ENCODE peak calls at places on chromosomes 4 and X, in five cellular contexts. J, V, H, S and C are unnamed samples. For H3K4me1, the result is how much of the 10 kb centered on the place peaks cover.

GRCh38 chrX:15240414-15240813 is 29.5 kb downstream of the ASB9 start:
- DNase-seq in V (no peak), S (no peak), J (no peak), H (no peak), C (no peak)

GRCh38 chr4:31998807-31999206 is 1278.6 kb downstream of the PCDH7 start:
- DNase-seq in J (no peak), S (no peak), H (no peak), V (no peak), C (no peak)

GRCh38 chr4:124631760-124632159 is 80.8 kb downstream of the ANKRD50 start:
- DNase-seq in H (no peak), J (peak), V (peak), S (no peak), C (no peak)

GRCh38 chr4:17810260-17811077 is at the start of the genes DCAF16 and NCAPG:
- DNase-seq in J (peak), V (peak), H (peak), S (peak), C (peak)

GRCh38 chrX:18983711-18984380 is at the start of gene PHKA2:
- DNase-seq in J (peak), S (peak), H (peak), V (peak), C (no peak)

GRCh38 chr4:113645771-113646455 is 115.6 kb downstream of the CAMK2D start:
- DNase-seq in V (no peak), S (no peak), H (no peak), J (peak), C (no peak)

GRCh38 chrX:8939344-8939743 is 94.6 kb downstream of the FAM9B start:
- DNase-seq in H (no peak), V (no peak), J (no peak), S (no peak), C (no peak)

GRCh38 chr4:4299006-4299405 is 9.0 kb downstream of the ZBTB49 start:
- DNase-seq in J (no peak), S (no peak), H (no peak), V (no peak), C (no peak)

GRCh38 chr4:44848466-44848865 is 122.1 kb upstream of the GNPDA2 start:
- DNase-seq in H (no peak), J (no peak), S (no peak), V (no peak), C (no peak)

GRCh38 chr4:8331567-8331955 is 62.0 kb downstream of the HTRA3 start:
- DNase-seq in J (no peak), S (peak), H (peak), V (no peak), C (no peak)
- H3K4me1 ChIP-seq in J (under half), S (under half), H (under half), V (under half), C (under half)

GRCh38 chr4:182145360-182145905 is 97.8 kb upstream of the TENM3 start:
- DNase-seq in S (no peak), V (no peak), J (no peak), H (no peak), C (no peak)
- TF ChIP-seq POLR2AphosphoS5 in S (no peak), V (no peak), J (no peak), H (no peak), C (no peak)

GRCh38 chr4:54232151-54232688 is 3.1 kb downstream of the PDGFRA start:
- DNase-seq in J (no peak), S (no peak), V (peak), H (no peak), C (no peak)

GRCh38 chr4:54230479-54231418 is 1.7 kb downstream of the PDGFRA start:
- DNase-seq in V (peak), S (peak), H (peak), J (no peak), C (no peak)

GRCh38 chr4:54233128-54233696 is 4.1 kb downstream of the PDGFRA start:
- DNase-seq in V (peak), J (peak), H (peak), S (peak), C (no peak)

GRCh38 chr4:54229631-54230478 is 762 bp downstream of the PDGFRA start:
- DNase-seq in V (peak), H (no peak), J (no peak), S (no peak), C (no peak)

GRCh38 chr4:54231419-54232150 is 2.5 kb downstream of the PDGFRA start:
- DNase-seq in H (peak), J (no peak), V (peak), S (peak), C (no peak)
- H3K4me1 ChIP-seq in H (under half), J (under half), V (under half), S (half or more), C (half or more)

DNA sequence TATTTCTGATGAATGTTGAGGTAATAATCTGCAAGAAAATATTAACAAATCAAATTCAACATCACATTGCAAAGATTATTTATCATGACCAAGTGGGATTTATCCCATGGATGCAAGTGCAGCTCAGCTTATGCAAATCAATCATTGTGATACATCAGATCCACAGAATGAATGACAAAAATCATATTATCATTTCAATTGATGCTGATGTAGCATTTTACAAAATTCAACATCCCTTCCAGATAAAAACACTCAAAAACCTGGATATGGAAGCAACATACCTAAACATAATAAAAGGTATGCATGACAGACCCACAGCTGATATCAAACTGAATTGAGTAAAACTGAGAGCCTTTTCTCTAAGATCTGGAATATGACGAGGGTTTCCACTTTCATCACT is 1915.4 kb downstream of the ARAP2 start:
- DNase-seq in S (no peak), V (no peak), H (no peak), J (no peak), C (no peak)
- TF ChIP-seq POLR2AphosphoS5 in S (no peak), V (no peak), H (no peak), J (no peak), C (no peak)

GRCh38 chr4:174284181-174284886 is 623 bp downstream of the CEP44 start:
- DNase-seq in H (no peak), S (no peak), V (no peak), J (no peak), C (no peak)

GRCh38 chr4:174279433-174279832 is 4.0 kb downstream of the FBXO8 start:
- DNase-seq in H (no peak), J (no peak), S (no peak), V (no peak), C (no peak)

GRCh38 chr4:174281182-174281737 is 2.2 kb downstream of the FBXO8 start:
- DNase-seq in V (no peak), S (no peak), H (no peak), J (no peak), C (no peak)

GRCh38 chr4:174283507-174284180 is at the start of the genes CEP44 and FBXO8:
- DNase-seq in V (peak), S (peak), H (peak), J (peak), C (peak)

GRCh38 chr4:174282836-174283506 is 496 bp downstream of the FBXO8 start:
- DNase-seq in H (peak), S (peak), V (peak), J (peak), C (peak)
- H3K4me1 ChIP-seq in H (under half), S (under half), V (under half), J (under half), C (under half)

GRCh38 chrX:38993500-38993899 is 192.2 kb downstream of the MID1IP1 start:
- DNase-seq in S (no peak), J (no peak), H (no peak), V (no peak), C (no peak)
- TF ChIP-seq POLR2AphosphoS5 in S (no peak), J (no peak), H (no peak), V (no peak), C (no peak)

DNA sequence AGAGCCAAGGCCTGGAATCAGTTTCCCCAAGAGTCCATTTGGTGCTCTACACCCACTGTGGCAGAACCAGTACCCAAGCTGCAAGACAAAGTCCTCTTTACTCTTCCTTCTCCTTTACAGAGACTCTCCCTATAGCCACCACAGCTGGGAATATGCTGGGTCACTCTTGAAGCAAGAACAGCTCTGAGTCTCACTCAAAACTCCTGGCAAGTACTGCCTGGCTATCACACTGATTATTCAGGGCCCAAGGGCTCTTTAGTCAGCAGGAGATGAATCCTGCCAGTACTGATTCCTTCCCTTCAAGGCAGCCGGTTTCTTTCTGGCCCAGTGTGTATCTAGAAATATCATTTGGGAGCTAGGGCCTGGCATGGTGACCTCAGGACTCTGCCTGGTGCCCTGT is 130.9 kb downstream of the AR start:
- DNase-seq in H (no peak), S (no peak), V (no peak), J (no peak), C (no peak)
- H3K4me1 ChIP-seq in H (under half), S (under half), V (under half), J (under half), C (under half)

GRCh38 chrX:155563099-155563498 is 49.7 kb downstream of the TMLHE start:
- DNase-seq in H (no peak), S (no peak), V (no peak), J (no peak), C (no peak)
- TF ChIP-seq POLR2AphosphoS5 in H (no peak), S (no peak), V (no peak), J (no peak), C (no peak)

GRCh38 chrX:39905946-39906345 is 191.8 kb downstream of the BCOR start:
- DNase-seq in J (no peak), S (no peak), V (no peak), H (no peak), C (no peak)
- H3K4me1 ChIP-seq in J (under half), S (under half), V (under half), H (under half), C (half or more)

DNA sequence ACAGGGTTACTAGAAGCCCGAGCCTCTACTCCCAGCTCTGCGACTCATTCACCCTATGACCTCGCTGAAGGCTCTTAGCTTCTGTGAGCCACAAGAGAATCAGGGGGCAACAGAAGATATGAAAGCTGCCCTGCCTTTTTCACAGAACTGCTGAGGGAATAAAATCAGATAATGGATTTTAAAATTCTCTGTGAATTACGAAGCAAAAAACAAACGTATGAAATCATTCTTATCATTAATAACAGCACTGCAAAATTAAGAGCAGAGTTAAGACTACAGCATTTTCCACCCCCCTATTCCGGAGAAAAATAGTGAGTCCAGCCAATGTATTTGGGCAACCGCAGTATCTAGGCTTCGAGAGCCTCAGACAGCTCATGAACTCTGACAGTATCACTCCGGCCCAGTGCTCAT is 33.5 kb downstream of the AFAP1 start:
- DNase-seq in S (no peak), J (no peak), H (no peak), V (no peak), C (no peak)
- TF ChIP-seq POLR2AphosphoS5 in S (no peak), J (no peak), H (no peak), V (no peak), C (no peak)